ENCODE peak calls at places on chromosomes 16 and 17, in six cellular contexts. K is GM12892, D is testis, R is adrenal gland, T is spleen, W is lower leg skin. I is an unnamed sample.
A peak's percentile ranks its signal among the peaks of the same experiment; 100 is the strongest.

GRCh38 chr17:33234930-33235685 is 58.0 kb downstream of the ASIC2 start:
- DNase-seq in K (no peak), D (peak; percentile 81), R (peak; percentile 94), W (peak; percentile 65), T (no peak), I (no peak)

GRCh38 chr17:49715717-49716279 is 8.0 kb upstream of the SLC35B1 start:
- DNase-seq in D (no peak), R (no peak), W (no peak), K (no peak), T (no peak), I (no peak)

GRCh38 chr17:50649042-50649908 is 14.6 kb downstream of the ABCC3 start:
- DNase-seq in T (no peak), R (no peak), W (no peak), K (no peak), D (no peak), I (no peak)

GRCh38 chr17:2685696-2686095 is 25.9 kb downstream of the CLUH start:
- DNase-seq in T (no peak), W (no peak), R (peak; percentile 57), K (no peak), D (no peak), I (no peak)

GRCh38 chr17:62998665-62999393 is 32.8 kb downstream of the TANC2 start:
- DNase-seq in W (no peak), D (no peak), R (no peak), T (no peak), K (no peak), I (no peak)

GRCh38 chr17:64368277-64368676 is 22.4 kb downstream of the PECAM1 start:
- DNase-seq in K (no peak), R (no peak), D (no peak), T (no peak), W (no peak), I (no peak)

GRCh38 chr16:56910654-56911539 is 21.0 kb upstream of the HERPUD1 start:
- DNase-seq in W (no peak), R (peak; percentile 72), D (peak; percentile 25), T (no peak), K (no peak), I (peak; percentile 35)

GRCh38 chr16:54636221-54636793 is 294.4 kb upstream of the IRX5 start:
- DNase-seq in R (no peak), W (no peak), K (no peak), T (no peak), D (no peak), I (no peak)

GRCh38 chr16:60413969-60414368 is 1622.3 kb downstream of the CDH8 start:
- DNase-seq in D (no peak), K (no peak), R (no peak), W (no peak), T (no peak), I (no peak)

GRCh38 chr17:31573861-31574260 is 182.4 kb downstream of the RAB11FIP4 start:
- DNase-seq in R (no peak), D (no peak), W (no peak), T (no peak), K (no peak), I (no peak)

GRCh38 chr17:78892520-78892919 is 10.5 kb downstream of the CEP295NL start:
- DNase-seq in D (no peak), T (no peak), R (no peak), K (no peak), W (no peak), I (no peak)

GRCh38 chr17:82534401-82534812 is 14.9 kb downstream of the FOXK2 start:
- DNase-seq in K (no peak), D (no peak), T (no peak), W (no peak), R (no peak), I (no peak)

GRCh38 chr16:27547134-27547533 is 2.6 kb downstream of the GTF3C1 start:
- DNase-seq in K (no peak), D (peak; percentile 21), R (no peak), T (peak; percentile 19), W (peak; percentile 23), I (no peak)

GRCh38 chr16:83954577-83955016 is 1.6 kb downstream of the OSGIN1 start:
- DNase-seq in W (peak; percentile 37), R (peak; percentile 87), D (peak; percentile 70), T (peak; percentile 83), K (no peak), I (peak; percentile 66)

GRCh38 chr16:9996191-9996590 is 186.0 kb downstream of the GRIN2A start:
- DNase-seq in D (no peak), W (no peak), R (no peak), K (no peak), T (no peak), I (no peak)

GRCh38 chr17:2123467-2124251 is 68.8 kb downstream of the HIC1 start:
- DNase-seq in D (peak; percentile 31), W (peak; percentile 24), T (no peak), K (no peak), R (peak; percentile 69), I (no peak)

GRCh38 chr17:2213291-2213960 is 90.2 kb downstream of the SMG6 start:
- DNase-seq in D (peak; percentile 43), R (peak; percentile 63), T (no peak), K (no peak), W (no peak), I (no peak)

GRCh38 chr17:74190154-74190553 is 13.3 kb upstream of the RPL38 start:
- DNase-seq in T (no peak), W (no peak), D (no peak), R (peak; percentile 44), K (no peak), I (no peak)

GRCh38 chr17:44006581-44007345 is 2.3 kb downstream of the NAGS start:
- DNase-seq in D (peak; percentile 99), T (peak; percentile 99), W (peak; percentile 99), K (peak; percentile 96), R (peak; percentile 98), I (peak; percentile 95)

GRCh38 chr17:74987909-74988711 is 678 bp downstream of the CDR2L start:
- DNase-seq in D (peak; percentile 85), K (no peak), T (peak; percentile 85), R (peak; percentile 88), W (peak; percentile 71), I (peak; percentile 65)

GRCh38 chr16:48383877-48384304 is 1.3 kb downstream of the SIAH1 start:
- DNase-seq in K (no peak), D (peak; percentile 26), R (peak; percentile 56), T (no peak), W (no peak), I (no peak)

GRCh38 chr17:31859487-31860008 is 504 bp upstream of the COPRS start:
- DNase-seq in K (no peak), T (no peak), W (no peak), R (no peak), D (no peak), I (no peak)

GRCh38 chr16:1338119-1338730 is 4.8 kb downstream of the BAIAP3 start:
- DNase-seq in T (no peak), R (no peak), K (no peak), W (no peak), D (no peak), I (no peak)

GRCh38 chr16:2473999-2474876 is 689 bp upstream of the TBC1D24 start:
- DNase-seq in T (peak; percentile 90), K (peak; percentile 77), R (no peak), W (no peak), D (peak; percentile 57), I (no peak)

GRCh38 chr16:88385831-88386815 is 3.4 kb downstream of the ZNF469 start:
- DNase-seq in T (peak; percentile 33), D (no peak), R (no peak), K (no peak), W (no peak), I (no peak)

GRCh38 chr16:4426021-4426684 is 485 bp downstream of the DNAJA3 start:
- DNase-seq in W (no peak), D (no peak), K (peak; percentile 42), T (no peak), R (no peak), I (no peak)

GRCh38 chr16:4431023-4431422 is 5.4 kb downstream of the DNAJA3 start:
- DNase-seq in T (no peak), R (no peak), K (no peak), W (no peak), D (no peak), I (no peak)

GRCh38 chr16:4426722-4427372 is 1.2 kb downstream of the DNAJA3 start:
- DNase-seq in K (no peak), D (no peak), R (no peak), T (no peak), W (no peak), I (no peak)

GRCh38 chr16:4425378-4426020 is at the start of gene DNAJA3:
- DNase-seq in W (peak; percentile 90), K (peak; percentile 97), R (peak; percentile 97), D (peak; percentile 95), T (peak; percentile 98), I (peak; percentile 89)

GRCh38 chr16:4428500-4428899 is 2.8 kb downstream of the DNAJA3 start:
- DNase-seq in R (no peak), T (no peak), W (no peak), K (no peak), D (no peak), I (no peak)
- TF ChIP-seq POLR2A in R (no peak), T (no peak), W (no peak), K (no peak), D (no peak), I (no peak)

GRCh38 chr16:55778718-55779117 is 54.2 kb downstream of the CES1 start:
- DNase-seq in W (no peak), D (no peak), T (no peak), K (no peak), R (no peak), I (no peak)
- TF ChIP-seq POLR2A in W (no peak), D (no peak), T (no peak), K (no peak), R (no peak), I (no peak)

DNA sequence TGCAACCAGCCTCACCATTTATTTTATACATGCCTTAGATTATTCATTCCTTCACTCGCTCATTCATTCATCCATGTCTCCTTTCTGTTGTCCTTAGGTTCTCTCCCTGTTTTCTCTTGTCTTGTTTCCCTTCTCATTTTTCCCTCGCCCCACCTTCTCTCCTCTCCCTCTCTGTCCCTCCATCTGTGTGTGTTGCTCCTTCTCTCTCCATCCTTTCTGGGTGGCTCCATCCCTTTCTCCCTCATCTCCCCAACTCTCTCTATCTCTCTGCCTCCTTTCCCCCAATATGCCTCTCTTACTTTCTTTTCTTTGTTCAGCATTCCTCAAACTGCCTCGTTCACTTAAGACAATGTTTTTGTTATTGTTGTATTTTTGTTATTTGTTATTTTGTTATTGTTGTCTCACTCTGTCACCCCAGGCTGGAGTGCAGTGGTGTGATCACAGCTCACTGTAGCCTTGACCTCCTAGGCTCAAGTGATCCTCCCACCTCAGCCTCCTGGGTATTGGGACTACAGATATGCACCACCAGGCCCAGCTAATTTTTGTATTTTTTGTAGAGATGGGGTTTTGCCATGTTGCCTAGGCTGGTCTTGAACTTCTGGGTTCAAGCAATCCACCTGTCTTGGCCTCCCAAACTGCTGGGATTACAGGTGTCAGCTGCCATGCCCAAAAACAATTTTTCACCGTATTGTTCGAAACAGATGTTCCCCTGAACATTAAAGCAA is 14.4 kb downstream of the SOCS1 start:
- DNase-seq in K (no peak), T (no peak), R (no peak), D (no peak), W (no peak), I (no peak)
- TF ChIP-seq POLR2A in K (no peak), T (no peak), R (no peak), D (no peak), W (no peak), I (no peak)

DNA sequence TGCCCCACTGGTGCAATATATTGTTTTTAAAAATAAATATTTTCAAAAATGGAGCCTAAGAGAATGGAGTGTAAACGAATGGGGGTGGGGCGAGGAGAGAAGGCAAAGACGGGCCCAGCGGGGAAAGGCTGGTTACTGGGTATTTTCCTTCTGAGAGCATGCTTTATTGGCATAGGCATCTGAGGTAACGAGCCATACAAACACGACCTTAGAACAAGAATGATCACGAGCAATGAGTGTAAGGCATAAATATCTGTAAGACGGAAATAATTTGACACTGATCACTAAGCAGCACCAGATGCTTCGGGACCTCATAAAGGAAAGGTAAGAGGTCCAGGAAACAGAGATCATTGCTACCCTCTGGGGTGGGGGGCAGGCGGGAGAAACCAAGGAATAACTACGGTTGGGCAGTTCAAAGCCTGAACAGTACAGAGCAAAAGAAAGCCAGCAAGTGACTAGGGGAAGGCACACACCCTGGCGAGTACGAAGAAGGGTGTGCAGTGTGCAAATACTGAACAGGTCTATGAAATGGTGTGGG is 953 bp downstream of the SSH2 start:
- DNase-seq in T (no peak), D (no peak), K (no peak), W (peak; percentile 14), R (peak; percentile 56), I (peak; percentile 15)
- TF ChIP-seq POLR2A in T (no peak), D (no peak), K (no peak), W (no peak), R (peak; percentile 7), I (no peak)